ENCODE peak calls at places on chromosomes 12 and 14, in seven cellular contexts. V is choroid plexus epithelial cell; X is C1 segment of cervical spinal cord; I is stimulated activated CD4-positive, alpha-beta T cell treated with anti-CD3 and anti-CD28 coated beads, Interleukin-1b, Interleukin-23, amount 100 ng/mL, for 24 hours; K is sciatic nerve; Y is GM10248; H is HT1080. G is an unnamed sample.

GRCh38 chr12:68675098-68675842 is 11.5 kb upstream of the NUP107 start:
- DNase-seq in V (no peak), X (no peak), I (peak; percentile 9), K (no peak), Y (no peak), H (no peak), G (no peak)

GRCh38 chr14:84770030-84770429 is 759.9 kb upstream of the FLRT2 start:
- DNase-seq in V (no peak), X (no peak), I (no peak), K (no peak), Y (no peak), H (no peak), G (no peak)

GRCh38 chr12:57610553-57611115 is 601 bp upstream of the ARHGEF25 start:
- DNase-seq in V (no peak), X (no peak), I (no peak), K (peak; percentile 82), Y (no peak), H (no peak), G (no peak)

GRCh38 chr12:119145367-119145766 is 33.4 kb upstream of the HSPB8 start:
- DNase-seq in V (no peak), X (no peak), I (no peak), K (no peak), Y (no peak), H (no peak), G (no peak)

GRCh38 chr12:6950944-6951540 is at the start of gene PTPN6:
- DNase-seq in V (no peak), X (no peak), I (no peak), K (peak; percentile 76), Y (peak; percentile 58), H (no peak), G (no peak)

GRCh38 chr12:120339256-120339655 is 11.7 kb upstream of the PLA2G1B start:
- DNase-seq in V (no peak), X (no peak), I (no peak), K (no peak), Y (no peak), H (no peak), G (no peak)

GRCh38 chr14:61147898-61148549 is 133.1 kb downstream of the TMEM30B start:
- DNase-seq in V (peak; percentile 99), X (peak; percentile 14), I (no peak), K (peak; percentile 88), Y (no peak), H (peak; percentile 99), G (peak; percentile 61)

GRCh38 chr12:102376251-102376747 is 104.1 kb downstream of the IGF1 start:
- DNase-seq in V (no peak), X (no peak), I (no peak), K (no peak), Y (no peak), H (no peak), G (peak; percentile 88)

GRCh38 chr12:99157946-99158345 is 489.6 kb upstream of the GARIN6 start:
- DNase-seq in V (peak; percentile 1), X (no peak), I (no peak), K (no peak), Y (no peak), H (peak; percentile 69), G (peak; percentile 3)

GRCh38 chr12:125519026-125519651 is 453.9 kb downstream of the AACS start:
- DNase-seq in V (no peak), X (no peak), I (no peak), K (no peak), Y (no peak), H (no peak), G (no peak)

GRCh38 chr12:132872975-132873421 is 14.4 kb downstream of the CHFR start:
- DNase-seq in V (no peak), X (no peak), I (no peak), K (no peak), Y (no peak), H (no peak), G (no peak)

GRCh38 chr12:15151141-15152091 is 69.8 kb downstream of the RERG start:
- DNase-seq in V (peak; percentile 69), X (no peak), I (no peak), K (no peak), Y (no peak), H (no peak), G (no peak)

GRCh38 chr12:124684496-124684895 is 117.1 kb upstream of the NCOR2 start:
- DNase-seq in V (no peak), X (no peak), I (no peak), K (no peak), Y (no peak), H (no peak), G (peak; percentile 50)

GRCh38 chr14:74314576-74314975 is 11.8 kb upstream of the ABCD4 start:
- DNase-seq in V (no peak), X (no peak), I (no peak), K (no peak), Y (no peak), H (no peak), G (no peak)

GRCh38 chr12:44225128-44225527 is 389.2 kb downstream of the TMEM117 start:
- DNase-seq in V (no peak), X (no peak), I (no peak), K (no peak), Y (no peak), H (no peak), G (no peak)

GRCh38 chr12:102513739-102514138 is 33.4 kb upstream of the IGF1 start:
- DNase-seq in V (peak; percentile 26), X (no peak), I (no peak), K (no peak), Y (no peak), H (no peak), G (no peak)

GRCh38 chr14:101705733-101706508 is 55.6 kb upstream of the PPP2R5C start:
- DNase-seq in V (peak; percentile 74), X (no peak), I (no peak), K (peak; percentile 79), Y (no peak), H (no peak), G (peak; percentile 33)

GRCh38 chr12:98544741-98545140 is 29.4 kb downstream of the TMPO start:
- DNase-seq in V (peak; percentile 42), X (no peak), I (no peak), K (no peak), Y (no peak), H (no peak), G (no peak)

GRCh38 chr12:77847060-77847541 is 16.4 kb downstream of the NAV3 start:
- DNase-seq in V (peak; percentile 52), X (no peak), I (no peak), K (no peak), Y (peak; percentile 57), H (peak; percentile 84), G (peak; percentile 33)

GRCh38 chr14:105850853-105851581 is 324.6 kb downstream of the TMEM121 start:
- DNase-seq in V (no peak), X (no peak), I (no peak), K (peak; percentile 32), Y (no peak), H (no peak), G (no peak)

GRCh38 chr14:77579065-77579464 is 37.4 kb downstream of the SPTLC2 start:
- DNase-seq in V (no peak), X (no peak), I (no peak), K (no peak), Y (no peak), H (no peak), G (peak; percentile 50)

GRCh38 chr14:93957751-93958566 is 18.4 kb downstream of the ASB2 start:
- DNase-seq in V (no peak), X (no peak), I (no peak), K (no peak), Y (no peak), H (no peak), G (no peak)

GRCh38 chr12:50066402-50066801 is 9.0 kb downstream of the ASIC1 start:
- DNase-seq in V (peak; percentile 89), X (no peak), I (no peak), K (no peak), Y (no peak), H (peak; percentile 82), G (peak; percentile 70)

GRCh38 chr12:80186727-80187217 is 87.4 kb downstream of the OTOGL start:
- DNase-seq in V (peak; percentile 96), X (no peak), I (no peak), K (no peak), Y (peak; percentile 31), H (peak; percentile 90), G (peak; percentile 97)

GRCh38 chr12:71661977-71662522 is 1.6 kb downstream of the ZFC3H1 start:
- DNase-seq in V (peak; percentile 66), X (no peak), I (no peak), K (no peak), Y (no peak), H (no peak), G (peak; percentile 77)

GRCh38 chr12:121501946-121502345 is 78.9 kb downstream of the KDM2B start:
- DNase-seq in V (no peak), X (no peak), I (no peak), K (no peak), Y (no peak), H (no peak), G (no peak)

GRCh38 chr14:102749833-102750775 is 27.1 kb upstream of the TRAF3 start:
- DNase-seq in V (no peak), X (no peak), I (no peak), K (no peak), Y (no peak), H (no peak), G (no peak)

GRCh38 chr14:36208690-36209278 is 32.3 kb upstream of the PTCSC3 start:
- DNase-seq in V (no peak), X (no peak), I (no peak), K (no peak), Y (no peak), H (no peak), G (no peak)

GRCh38 chr12:107242189-107242588 is 148.8 kb upstream of the CRY1 start:
- DNase-seq in V (peak; percentile 50), X (no peak), I (no peak), K (no peak), Y (no peak), H (peak; percentile 84), G (no peak)

GRCh38 chr14:70641548-70642312 is at the start of gene TTC9:
- DNase-seq in V (no peak), X (no peak), I (no peak), K (no peak), Y (peak; percentile 53), H (no peak), G (no peak)

GRCh38 chr12:115166698-115167315 is 482.8 kb upstream of the TBX3 start:
- DNase-seq in V (peak; percentile 70), X (no peak), I (no peak), K (no peak), Y (no peak), H (peak; percentile 10), G (peak; percentile 55)

GRCh38 chr12:130401703-130402102 is 64.0 kb downstream of the PIWIL1 start:
- DNase-seq in V (no peak), X (no peak), I (no peak), K (no peak), Y (no peak), H (no peak), G (no peak)

GRCh38 chr14:85336817-85337216 is 193.1 kb upstream of the FLRT2 start:
- DNase-seq in V (peak; percentile 12), X (no peak), I (no peak), K (no peak), Y (no peak), H (no peak), G (no peak)

GRCh38 chr12:130606245-130606644 is 109.9 kb downstream of the RIMBP2 start:
- DNase-seq in V (no peak), X (no peak), I (no peak), K (no peak), Y (no peak), H (no peak), G (no peak)

GRCh38 chr12:113065126-113066007 is 8.8 kb downstream of the DTX1 start:
- DNase-seq in V (no peak), X (no peak), I (no peak), K (no peak), Y (peak; percentile 67), H (no peak), G (no peak)

GRCh38 chr12:51480978-51481377 is 56.3 kb downstream of the SLC4A8 start:
- DNase-seq in V (no peak), X (no peak), I (no peak), K (no peak), Y (peak; percentile 34), H (no peak), G (no peak)

GRCh38 chr14:89657014-89657413 is 240.0 kb upstream of the FOXN3 start:
- DNase-seq in V (no peak), X (no peak), I (no peak), K (no peak), Y (no peak), H (no peak), G (no peak)

GRCh38 chr12:85440273-85440672 is 160.3 kb downstream of the ALX1 start:
- DNase-seq in V (no peak), X (no peak), I (no peak), K (no peak), Y (no peak), H (no peak), G (no peak)